ENCODE peak calls at places on chromosomes 3 and 15, in nine cellular contexts. One of them, this sample, is unnamed.
A peak's percentile ranks its signal among the peaks of the same experiment; 100 is the strongest.

GRCh38 chr3:159130108-159130507 is 328.3 kb downstream of the MFSD1 start:
- DNase-seq in MM.1S: peak; percentile 42
- DNase-seq in glutamatergic neuron: peak; percentile 26
- DNase-seq in mesothelial cell of epicardium: no peak
- DNase-seq in Calu3: peak; percentile 63
- DNase-seq in choroid plexus epithelial cell: peak; percentile 45
- DNase-seq in neural progenitor cell: peak; percentile 42
- DNase-seq in HFF-Myc: no peak
- DNase-seq in WERI-Rb-1: peak; percentile 14
- DNase-seq in this sample: no peak

GRCh38 chr3:40230382-40230781 is 79.1 kb upstream of the EIF1B start:
- DNase-seq in MM.1S: no peak
- DNase-seq in glutamatergic neuron: no peak
- DNase-seq in mesothelial cell of epicardium: no peak
- DNase-seq in Calu3: no peak
- DNase-seq in choroid plexus epithelial cell: no peak
- DNase-seq in neural progenitor cell: no peak
- DNase-seq in HFF-Myc: no peak
- DNase-seq in WERI-Rb-1: no peak
- DNase-seq in this sample: no peak

GRCh38 chr3:32620911-32621310 is 50.3 kb upstream of the DYNC1LI1 start:
- DNase-seq in MM.1S: no peak
- DNase-seq in glutamatergic neuron: no peak
- DNase-seq in mesothelial cell of epicardium: no peak
- DNase-seq in Calu3: no peak
- DNase-seq in choroid plexus epithelial cell: no peak
- DNase-seq in neural progenitor cell: no peak
- DNase-seq in HFF-Myc: no peak
- DNase-seq in WERI-Rb-1: no peak
- DNase-seq in this sample: no peak

GRCh38 chr15:41853191-41853590 is 14.5 kb downstream of the PLA2G4B start:
- DNase-seq in MM.1S: no peak
- DNase-seq in glutamatergic neuron: no peak
- DNase-seq in mesothelial cell of epicardium: no peak
- DNase-seq in Calu3: no peak
- DNase-seq in choroid plexus epithelial cell: no peak
- DNase-seq in neural progenitor cell: no peak
- DNase-seq in HFF-Myc: no peak
- DNase-seq in WERI-Rb-1: no peak
- DNase-seq in this sample: no peak

GRCh38 chr15:73919706-73920105 is 6.6 kb upstream of the LOXL1 start:
- DNase-seq in MM.1S: no peak
- DNase-seq in glutamatergic neuron: no peak
- DNase-seq in mesothelial cell of epicardium: no peak
- DNase-seq in Calu3: no peak
- DNase-seq in choroid plexus epithelial cell: no peak
- DNase-seq in neural progenitor cell: no peak
- DNase-seq in HFF-Myc: no peak
- DNase-seq in WERI-Rb-1: no peak
- DNase-seq in this sample: no peak

GRCh38 chr15:73240864-73241499 is 127.8 kb downstream of the HCN4 start:
- DNase-seq in MM.1S: peak; percentile 64
- DNase-seq in glutamatergic neuron: peak; percentile 80
- DNase-seq in mesothelial cell of epicardium: peak; percentile 79
- DNase-seq in Calu3: peak; percentile 83
- DNase-seq in choroid plexus epithelial cell: peak; percentile 82
- DNase-seq in neural progenitor cell: peak; percentile 67
- DNase-seq in HFF-Myc: peak; percentile 59
- DNase-seq in WERI-Rb-1: peak; percentile 67
- DNase-seq in this sample: no peak

GRCh38 chr3:143184098-143184497 is 64.5 kb downstream of the CHST2 start:
- DNase-seq in MM.1S: no peak
- DNase-seq in glutamatergic neuron: no peak
- DNase-seq in mesothelial cell of epicardium: no peak
- DNase-seq in Calu3: no peak
- DNase-seq in choroid plexus epithelial cell: no peak
- DNase-seq in neural progenitor cell: no peak
- DNase-seq in HFF-Myc: no peak
- DNase-seq in WERI-Rb-1: no peak
- DNase-seq in this sample: no peak

GRCh38 chr15:74244818-74245341 is 8.8 kb downstream of the CCDC33 start:
- DNase-seq in MM.1S: no peak
- DNase-seq in glutamatergic neuron: no peak
- DNase-seq in mesothelial cell of epicardium: no peak
- DNase-seq in Calu3: no peak
- DNase-seq in choroid plexus epithelial cell: no peak
- DNase-seq in neural progenitor cell: no peak
- DNase-seq in HFF-Myc: no peak
- DNase-seq in WERI-Rb-1: no peak
- DNase-seq in this sample: no peak

GRCh38 chr3:17643691-17644090 is 98.7 kb downstream of the TBC1D5 start:
- DNase-seq in MM.1S: no peak
- DNase-seq in glutamatergic neuron: no peak
- DNase-seq in mesothelial cell of epicardium: no peak
- DNase-seq in Calu3: no peak
- DNase-seq in choroid plexus epithelial cell: peak; percentile 85
- DNase-seq in neural progenitor cell: no peak
- DNase-seq in HFF-Myc: no peak
- DNase-seq in WERI-Rb-1: no peak
- DNase-seq in this sample: peak; percentile 60

GRCh38 chr3:127424766-127425504 is 137.1 kb upstream of the PRR20G start:
- DNase-seq in MM.1S: no peak
- DNase-seq in glutamatergic neuron: no peak
- DNase-seq in mesothelial cell of epicardium: peak; percentile 37
- DNase-seq in Calu3: no peak
- DNase-seq in choroid plexus epithelial cell: no peak
- DNase-seq in neural progenitor cell: no peak
- DNase-seq in HFF-Myc: no peak
- DNase-seq in WERI-Rb-1: no peak
- DNase-seq in this sample: no peak

GRCh38 chr15:47688573-47689086 is 28.7 kb upstream of the SEMA6D start:
- DNase-seq in MM.1S: no peak
- DNase-seq in glutamatergic neuron: no peak
- DNase-seq in mesothelial cell of epicardium: no peak
- DNase-seq in Calu3: no peak
- DNase-seq in choroid plexus epithelial cell: peak; percentile 41
- DNase-seq in neural progenitor cell: no peak
- DNase-seq in HFF-Myc: peak; percentile 12
- DNase-seq in WERI-Rb-1: no peak
- DNase-seq in this sample: no peak

GRCh38 chr3:45367451-45367850 is 20.9 kb upstream of the LARS2 start:
- DNase-seq in MM.1S: no peak
- DNase-seq in glutamatergic neuron: no peak
- DNase-seq in mesothelial cell of epicardium: no peak
- DNase-seq in Calu3: no peak
- DNase-seq in choroid plexus epithelial cell: peak; percentile 53
- DNase-seq in neural progenitor cell: no peak
- DNase-seq in HFF-Myc: peak; percentile 17
- DNase-seq in WERI-Rb-1: no peak
- DNase-seq in this sample: peak; percentile 77

GRCh38 chr3:192818126-192818525 is 90.8 kb upstream of the FGF12 start:
- DNase-seq in MM.1S: no peak
- DNase-seq in glutamatergic neuron: no peak
- DNase-seq in mesothelial cell of epicardium: no peak
- DNase-seq in Calu3: no peak
- DNase-seq in choroid plexus epithelial cell: no peak
- DNase-seq in neural progenitor cell: no peak
- DNase-seq in HFF-Myc: no peak
- DNase-seq in WERI-Rb-1: no peak
- DNase-seq in this sample: no peak

GRCh38 chr3:15405448-15406050 is 21.8 kb downstream of the METTL6 start:
- DNase-seq in MM.1S: peak; percentile 60
- DNase-seq in glutamatergic neuron: no peak
- DNase-seq in mesothelial cell of epicardium: no peak
- DNase-seq in Calu3: no peak
- DNase-seq in choroid plexus epithelial cell: peak; percentile 87
- DNase-seq in neural progenitor cell: peak; percentile 70
- DNase-seq in HFF-Myc: no peak
- DNase-seq in WERI-Rb-1: no peak
- DNase-seq in this sample: no peak

GRCh38 chr15:61393949-61394348 is 164.8 kb upstream of the RORA start:
- DNase-seq in MM.1S: peak; percentile 83
- DNase-seq in glutamatergic neuron: no peak
- DNase-seq in mesothelial cell of epicardium: no peak
- DNase-seq in Calu3: no peak
- DNase-seq in choroid plexus epithelial cell: peak; percentile 24
- DNase-seq in neural progenitor cell: no peak
- DNase-seq in HFF-Myc: no peak
- DNase-seq in WERI-Rb-1: no peak
- DNase-seq in this sample: no peak

DNA sequence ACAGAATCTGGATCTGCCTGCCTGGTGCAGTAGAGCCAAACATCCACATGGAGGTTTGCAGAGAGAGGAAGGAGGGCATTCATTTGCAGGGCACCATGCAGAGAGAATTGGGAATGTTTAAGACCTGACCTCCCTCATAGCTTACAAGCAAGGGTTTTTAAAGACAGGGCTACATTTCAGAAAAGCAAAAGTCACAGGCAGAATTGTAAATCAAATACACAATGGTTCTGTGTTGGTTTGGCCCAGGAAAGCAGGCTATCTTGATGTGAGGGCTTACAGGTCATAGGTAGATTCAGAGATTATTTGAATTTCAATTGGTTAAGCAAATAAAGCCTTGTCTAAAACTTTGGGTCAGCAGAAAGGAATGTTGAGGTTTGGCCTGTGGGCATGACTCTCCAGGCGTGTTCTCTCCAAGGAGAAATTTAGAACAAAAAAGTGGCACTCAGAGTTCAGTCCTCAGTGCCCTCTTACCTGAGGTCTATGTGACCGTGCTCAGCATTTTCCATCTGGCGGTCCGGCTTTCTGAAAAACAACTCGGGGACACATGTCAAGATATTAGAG is 91.5 kb downstream of the CD47 start:
- DNase-seq in MM.1S: no peak
- DNase-seq in glutamatergic neuron: no peak
- DNase-seq in mesothelial cell of epicardium: no peak
- DNase-seq in Calu3: peak; percentile 62
- DNase-seq in choroid plexus epithelial cell: no peak
- DNase-seq in neural progenitor cell: peak; percentile 21
- DNase-seq in HFF-Myc: no peak
- DNase-seq in WERI-Rb-1: no peak
- DNase-seq in this sample: no peak
- TF ChIP-seq CTCF in MM.1S: no peak
- TF ChIP-seq CTCF in glutamatergic neuron: no peak
- TF ChIP-seq CTCF in mesothelial cell of epicardium: no peak
- TF ChIP-seq CTCF in Calu3: no peak
- TF ChIP-seq CTCF in choroid plexus epithelial cell: no peak
- TF ChIP-seq CTCF in neural progenitor cell: no peak
- TF ChIP-seq CTCF in HFF-Myc: no peak
- TF ChIP-seq CTCF in WERI-Rb-1: no peak
- TF ChIP-seq CTCF in this sample: no peak

GRCh38 chr3:126287171-126287535 is 70.1 kb downstream of the KLF15 start:
- DNase-seq in MM.1S: no peak
- DNase-seq in glutamatergic neuron: no peak
- DNase-seq in mesothelial cell of epicardium: no peak
- DNase-seq in Calu3: no peak
- DNase-seq in choroid plexus epithelial cell: no peak
- DNase-seq in neural progenitor cell: no peak
- DNase-seq in HFF-Myc: no peak
- DNase-seq in WERI-Rb-1: no peak
- DNase-seq in this sample: no peak

GRCh38 chr3:126288314-126288713 is 68.9 kb downstream of the KLF15 start:
- DNase-seq in MM.1S: no peak
- DNase-seq in glutamatergic neuron: peak; percentile 50
- DNase-seq in mesothelial cell of epicardium: no peak
- DNase-seq in Calu3: no peak
- DNase-seq in choroid plexus epithelial cell: no peak
- DNase-seq in neural progenitor cell: peak; percentile 70
- DNase-seq in HFF-Myc: no peak
- DNase-seq in WERI-Rb-1: no peak
- DNase-seq in this sample: no peak

GRCh38 chr3:126290325-126290724 is 66.9 kb downstream of the KLF15 start:
- DNase-seq in MM.1S: no peak
- DNase-seq in glutamatergic neuron: no peak
- DNase-seq in mesothelial cell of epicardium: no peak
- DNase-seq in Calu3: no peak
- DNase-seq in choroid plexus epithelial cell: no peak
- DNase-seq in neural progenitor cell: no peak
- DNase-seq in HFF-Myc: no peak
- DNase-seq in WERI-Rb-1: no peak
- DNase-seq in this sample: no peak

GRCh38 chr3:126285369-126285768 is 71.8 kb downstream of the KLF15 start:
- DNase-seq in MM.1S: no peak
- DNase-seq in glutamatergic neuron: no peak
- DNase-seq in mesothelial cell of epicardium: no peak
- DNase-seq in Calu3: no peak
- DNase-seq in choroid plexus epithelial cell: no peak
- DNase-seq in neural progenitor cell: no peak
- DNase-seq in HFF-Myc: no peak
- DNase-seq in WERI-Rb-1: no peak
- DNase-seq in this sample: no peak

GRCh38 chr3:126287536-126288181 is 69.5 kb downstream of the KLF15 start:
- DNase-seq in MM.1S: peak; percentile 19
- DNase-seq in glutamatergic neuron: peak; percentile 64
- DNase-seq in mesothelial cell of epicardium: peak; percentile 74
- DNase-seq in Calu3: peak; percentile 79
- DNase-seq in choroid plexus epithelial cell: peak; percentile 49
- DNase-seq in neural progenitor cell: peak; percentile 89
- DNase-seq in HFF-Myc: no peak
- DNase-seq in WERI-Rb-1: no peak
- DNase-seq in this sample: no peak
- TF ChIP-seq CTCF in MM.1S: no peak
- TF ChIP-seq CTCF in glutamatergic neuron: no peak
- TF ChIP-seq CTCF in mesothelial cell of epicardium: no peak
- TF ChIP-seq CTCF in Calu3: no peak
- TF ChIP-seq CTCF in choroid plexus epithelial cell: no peak
- TF ChIP-seq CTCF in neural progenitor cell: no peak
- TF ChIP-seq CTCF in HFF-Myc: no peak
- TF ChIP-seq CTCF in WERI-Rb-1: no peak
- TF ChIP-seq CTCF in this sample: no peak

DNA sequence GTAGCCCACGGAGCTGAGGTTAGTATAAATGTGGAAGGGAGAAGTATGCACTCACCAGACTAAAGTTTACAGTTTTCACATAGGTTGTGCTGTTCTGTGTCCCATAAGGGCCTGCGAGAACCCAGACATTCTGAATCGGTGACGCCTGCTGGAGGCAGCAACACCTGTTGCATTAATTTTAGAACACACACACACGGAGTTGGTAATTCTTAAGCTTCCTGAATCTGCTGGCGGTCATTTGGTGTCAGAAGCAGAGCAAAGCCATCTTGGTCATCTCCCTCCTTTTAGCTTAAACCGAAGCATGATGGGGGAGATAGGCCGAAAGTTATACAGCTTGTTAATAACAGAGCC is 41.1 kb upstream of the AP3B2 start:
- DNase-seq in MM.1S: peak; percentile 62
- DNase-seq in glutamatergic neuron: no peak
- DNase-seq in mesothelial cell of epicardium: no peak
- DNase-seq in Calu3: peak; percentile 20
- DNase-seq in choroid plexus epithelial cell: peak; percentile 32
- DNase-seq in neural progenitor cell: no peak
- DNase-seq in HFF-Myc: no peak
- DNase-seq in WERI-Rb-1: peak; percentile 32
- DNase-seq in this sample: no peak
- TF ChIP-seq CTCF in MM.1S: peak; percentile 25
- TF ChIP-seq CTCF in glutamatergic neuron: no peak
- TF ChIP-seq CTCF in mesothelial cell of epicardium: no peak
- TF ChIP-seq CTCF in Calu3: no peak
- TF ChIP-seq CTCF in choroid plexus epithelial cell: no peak
- TF ChIP-seq CTCF in neural progenitor cell: no peak
- TF ChIP-seq CTCF in HFF-Myc: no peak
- TF ChIP-seq CTCF in WERI-Rb-1: no peak
- TF ChIP-seq CTCF in this sample: no peak

GRCh38 chr3:49712631-49713317 is 6.7 kb downstream of the AMIGO3 start:
- DNase-seq in MM.1S: no peak
- DNase-seq in glutamatergic neuron: no peak
- DNase-seq in mesothelial cell of epicardium: no peak
- DNase-seq in Calu3: no peak
- DNase-seq in choroid plexus epithelial cell: no peak
- DNase-seq in neural progenitor cell: peak; percentile 21
- DNase-seq in HFF-Myc: no peak
- DNase-seq in WERI-Rb-1: no peak
- DNase-seq in this sample: no peak
- TF ChIP-seq CTCF in MM.1S: no peak
- TF ChIP-seq CTCF in glutamatergic neuron: no peak
- TF ChIP-seq CTCF in mesothelial cell of epicardium: no peak
- TF ChIP-seq CTCF in Calu3: no peak
- TF ChIP-seq CTCF in choroid plexus epithelial cell: no peak
- TF ChIP-seq CTCF in neural progenitor cell: no peak
- TF ChIP-seq CTCF in HFF-Myc: no peak
- TF ChIP-seq CTCF in WERI-Rb-1: no peak
- TF ChIP-seq CTCF in this sample: no peak

This sample was measured in AG04449.